ENCODE peak calls at places on chromosomes 4 and X, in seven cellular contexts. Z is upper lobe of right lung, S is cardiac muscle cell, B is esophagus muscularis mucosa, Q is heart right ventricle, W is lung, A is colonic mucosa. C is an unnamed sample.

GRCh38 chr4:56301181-56302076 is 85.9 kb downstream of the AASDH start:
- DNase-seq in Z (no peak), A (peak; percentile 87), Q (peak; percentile 59), S (peak; percentile 78), B (no peak), W (peak; percentile 61), C (peak; percentile 81)

GRCh38 chr4:6172093-6172926 is 28.0 kb downstream of the JAKMIP1 start:
- DNase-seq in Z (no peak), W (no peak), B (no peak), S (no peak), A (no peak), Q (no peak), C (no peak)

GRCh38 chrX:13897571-13897970 is 80.7 kb upstream of the GPM6B start:
- DNase-seq in B (no peak), Z (no peak), W (no peak), S (no peak), Q (no peak), A (no peak), C (no peak)

GRCh38 chr4:103137446-103137827 is 37.8 kb upstream of the BDH2 start:
- DNase-seq in Z (no peak), Q (no peak), A (no peak), W (no peak), B (no peak), S (no peak), C (no peak)

GRCh38 chr4:185127021-185127925 is 15.8 kb upstream of the SLC25A4 start:
- DNase-seq in W (no peak), B (no peak), Z (peak; percentile 76), Q (peak; percentile 36), A (no peak), S (peak; percentile 38), C (peak; percentile 25)

GRCh38 chr4:7224001-7224400 is 31.7 kb downstream of the SORCS2 start:
- DNase-seq in S (no peak), W (no peak), B (no peak), A (no peak), Z (no peak), Q (no peak), C (no peak)

GRCh38 chr4:19583827-19584569 is 667.7 kb upstream of the SLIT2 start:
- DNase-seq in B (no peak), A (no peak), S (no peak), W (no peak), Z (no peak), Q (no peak), C (no peak)

GRCh38 chrX:68504237-68504636 is 5.4 kb downstream of the YIPF6 start:
- DNase-seq in W (no peak), Q (no peak), A (no peak), S (no peak), Z (no peak), B (no peak), C (no peak)

GRCh38 chrX:29295987-29296680 is 708.9 kb downstream of the IL1RAPL1 start:
- DNase-seq in W (no peak), S (no peak), B (no peak), A (no peak), Z (no peak), Q (no peak), C (no peak)

GRCh38 chr4:48173055-48173991 is 39.3 kb upstream of the TXK start:
- DNase-seq in Z (no peak), Q (no peak), A (no peak), S (no peak), B (no peak), W (no peak), C (no peak)

GRCh38 chrX:48957477-48957826 is at the start of gene OTUD5:
- DNase-seq in A (no peak), Z (peak; percentile 86), S (no peak), B (no peak), W (peak; percentile 65), Q (peak; percentile 61), C (no peak)

GRCh38 chr4:108683479-108683878 is 33.1 kb downstream of the OSTC start:
- DNase-seq in B (no peak), W (no peak), S (no peak), Z (no peak), Q (no peak), A (no peak), C (no peak)

GRCh38 chr4:90293320-90293719 is 166.1 kb downstream of the CCSER1 start:
- DNase-seq in Q (no peak), A (no peak), S (peak; percentile 7), Z (no peak), B (no peak), W (no peak), C (no peak)

GRCh38 chr4:105569014-105569850 is 16.8 kb downstream of the ARHGEF38 start:
- DNase-seq in Z (no peak), S (no peak), W (no peak), A (no peak), B (no peak), Q (no peak), C (no peak)

GRCh38 chr4:77193511-77194236 is 36.7 kb downstream of the CCNG2 start:
- DNase-seq in S (no peak), W (peak; percentile 70), A (peak; percentile 51), Q (peak; percentile 31), B (no peak), Z (peak; percentile 83), C (peak; percentile 53)

GRCh38 chr4:128862608-128863313 is 53.3 kb downstream of the JADE1 start:
- DNase-seq in S (no peak), B (no peak), W (no peak), Q (no peak), A (no peak), Z (no peak), C (no peak)

GRCh38 chr4:48780867-48781219 is 764 bp upstream of the FRYL start:
- DNase-seq in Q (no peak), W (no peak), A (peak; percentile 71), B (no peak), Z (no peak), S (no peak), C (peak; percentile 57)

DNA sequence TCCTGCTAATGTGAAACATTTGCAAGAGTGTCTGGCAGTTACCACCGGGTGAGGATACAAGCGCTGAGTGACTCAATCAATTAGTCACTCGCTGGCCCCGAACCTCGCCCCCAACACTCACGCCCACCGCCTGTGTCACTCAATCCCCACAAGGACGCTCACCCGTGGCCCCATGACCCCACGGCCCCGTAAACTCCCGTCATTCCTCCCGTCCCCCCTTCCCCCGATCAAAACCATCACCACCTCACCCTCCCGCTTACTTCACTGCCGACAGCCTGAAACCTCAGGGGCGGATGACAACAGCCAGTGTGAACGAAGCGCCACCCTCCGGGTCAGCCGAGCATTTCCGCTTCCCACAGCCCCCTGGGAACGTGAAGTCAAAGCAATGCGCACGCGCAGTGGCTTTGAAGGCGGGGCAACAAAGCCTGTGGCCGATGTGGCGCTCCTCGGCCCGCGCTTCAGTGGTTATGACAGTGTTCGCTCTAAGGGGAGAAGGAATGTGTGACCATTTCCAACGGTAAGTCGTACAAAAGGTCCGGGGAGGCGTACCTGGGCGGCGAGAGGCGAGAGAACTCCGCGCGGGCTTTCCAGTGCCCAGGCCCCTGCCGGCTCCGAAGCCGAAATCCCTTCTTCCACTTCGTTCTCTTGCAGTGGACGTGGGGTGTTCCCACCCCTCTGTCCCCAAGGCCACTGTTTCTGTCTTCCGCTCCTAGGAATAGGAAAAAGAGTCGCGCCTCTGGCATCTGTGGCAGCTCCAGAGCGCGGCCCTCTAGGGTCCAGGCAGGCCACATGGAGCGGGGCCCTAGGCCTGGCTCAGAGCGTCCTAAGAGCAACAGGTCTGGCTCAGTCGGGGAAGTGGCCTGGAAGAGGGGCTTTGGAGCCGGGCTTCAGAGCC is at the start of gene ZNF674:
- DNase-seq in W (peak; percentile 93), A (peak; percentile 93), Q (peak; percentile 93), B (peak; percentile 94), S (peak; percentile 93), Z (peak; percentile 96), C (peak; percentile 92)
- TF ChIP-seq CTCF in W (peak; percentile 2), A (no peak), Q (no peak), B (peak; percentile 47), S (peak; percentile 21), Z (peak; percentile 35), C (peak; percentile 52)

DNA sequence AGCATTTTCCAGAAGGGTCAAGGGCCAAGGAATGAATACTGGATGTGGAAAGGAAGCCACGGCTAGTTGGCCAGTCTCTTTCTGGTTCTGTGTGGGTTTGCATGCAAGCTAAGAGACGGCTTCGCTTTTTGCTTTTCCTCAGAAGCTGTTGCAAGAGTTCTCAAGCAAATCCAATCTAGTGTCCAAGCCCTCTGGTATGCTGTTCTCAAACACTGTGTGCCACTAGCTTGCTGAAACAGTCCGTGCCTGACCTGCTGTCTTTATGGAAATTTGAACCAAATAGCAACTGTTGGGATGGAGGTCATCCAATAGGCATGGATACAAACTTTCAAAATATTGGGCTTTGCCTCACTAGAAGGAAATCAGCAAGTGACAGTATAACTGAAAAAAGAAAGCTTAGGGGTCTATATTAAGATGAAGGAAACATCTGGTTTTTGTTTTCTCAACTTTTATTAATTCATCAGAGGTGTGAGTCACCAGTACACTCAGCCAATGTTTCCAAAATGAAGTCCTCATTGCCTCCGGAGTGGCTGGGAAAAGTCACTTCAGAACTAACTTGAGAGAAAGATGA is 70.5 kb downstream of the SLC9A6 start:
- DNase-seq in Z (no peak), B (no peak), W (no peak), A (no peak), Q (no peak), S (no peak), C (no peak)
- H3K27ac ChIP-seq in Z (peak overlapping the region; percentile 60), B (peak overlapping the region; percentile 89), W (no peak overlapping the region), A (no peak overlapping the region), Q (peak overlapping the region; percentile 39), S (no peak overlapping the region), C (no peak overlapping the region)

GRCh38 chr4:8440491-8441311 is at the start of the genes ACOX3 and TRMT44:
- DNase-seq in Q (peak; percentile 92), A (peak; percentile 95), W (peak; percentile 93), Z (peak; percentile 94), S (peak; percentile 88), B (peak; percentile 98), C (peak; percentile 95)

GRCh38 chr4:8441499-8442091 is 1.0 kb downstream of the TRMT44 start:
- DNase-seq in B (no peak), Q (no peak), A (no peak), S (no peak), W (no peak), Z (no peak), C (no peak)

GRCh38 chr4:8439168-8439567 is 1.4 kb downstream of the ACOX3 start:
- DNase-seq in W (no peak), B (no peak), A (no peak), Z (no peak), Q (no peak), S (no peak), C (peak; percentile 72)

GRCh38 chr4:8439914-8440490 is 521 bp downstream of the ACOX3 start:
- DNase-seq in W (no peak), S (no peak), Q (no peak), Z (no peak), B (no peak), A (no peak), C (no peak)

GRCh38 chr4:8438743-8439142 is 1.8 kb downstream of the ACOX3 start:
- DNase-seq in Q (no peak), B (no peak), W (no peak), S (no peak), A (no peak), Z (peak; percentile 65), C (peak; percentile 26)
- H3K4me1 ChIP-seq in Q (peaks cover 57% of the 10 kb centered on the region), B (peaks cover 84% of the 10 kb centered on the region), W (peaks cover 8% of the 10 kb centered on the region), S (peaks cover 66% of the 10 kb centered on the region), A (peaks cover 9% of the 10 kb centered on the region), Z (peaks cover 74% of the 10 kb centered on the region), C (peaks cover 82% of the 10 kb centered on the region)

DNA sequence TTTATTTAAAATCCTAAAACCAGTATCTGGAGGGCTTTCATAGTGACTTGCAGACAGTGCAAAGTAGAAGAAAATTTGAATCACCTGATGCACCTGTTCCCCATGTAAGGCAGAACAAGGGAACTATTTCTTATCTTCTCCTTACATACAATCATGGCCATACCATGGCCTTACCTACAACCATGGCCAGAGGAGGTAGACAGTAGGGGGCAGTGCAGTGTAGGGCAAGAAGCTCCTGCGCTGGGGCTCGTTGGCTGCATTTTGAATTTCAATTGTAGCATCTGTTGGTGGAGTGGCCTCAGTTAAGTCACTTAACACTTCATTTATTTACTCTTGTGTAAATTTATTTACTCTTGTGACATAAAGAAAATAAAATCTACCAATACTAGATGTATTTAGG is 33.0 kb downstream of the GALNTL6 start:
- DNase-seq in B (no peak), W (no peak), Z (no peak), S (peak; percentile 74), Q (peak; percentile 9), A (peak; percentile 52), C (peak; percentile 59)
- TF ChIP-seq CTCF in B (peak; percentile 30), W (peak; percentile 10), Z (peak; percentile 23), S (peak; percentile 28), Q (peak; percentile 28), A (peak; percentile 54), C (no peak)